ENCODE peak calls at places on chromosome 5, in four cellular contexts. O, Y, G and V are unnamed samples.

GRCh38 chr5:11385251-11385900 is 518.9 kb downstream of the CTNND2 start:
- DNase-seq in O (no peak), Y (no peak), G (no peak), V (no peak)

GRCh38 chr5:53027913-53028312 is 38.8 kb downstream of the ITGA2 start:
- DNase-seq in O (no peak), Y (no peak), G (no peak), V (no peak)

GRCh38 chr5:133353741-133354140 is 258.6 kb downstream of the FSTL4 start:
- DNase-seq in O (no peak), Y (no peak), G (no peak), V (no peak)

GRCh38 chr5:159030357-159030756 is 69.4 kb downstream of the EBF1 start:
- DNase-seq in O (peak), Y (no peak), G (no peak), V (no peak)

GRCh38 chr5:136182618-136183017 is 10.3 kb downstream of the SMIM32 start:
- DNase-seq in O (no peak), Y (no peak), G (no peak), V (no peak)

GRCh38 chr5:139837711-139838380 is 42.2 kb downstream of the PSD2 start:
- DNase-seq in O (no peak), Y (no peak), G (no peak), V (no peak)

GRCh38 chr5:115894342-115894741 is 52.6 kb downstream of the AP3S1 start:
- DNase-seq in O (no peak), Y (no peak), G (no peak), V (no peak)

GRCh38 chr5:32805966-32806626 is 95.0 kb downstream of the NPR3 start:
- DNase-seq in O (peak), Y (no peak), G (no peak), V (no peak)

GRCh38 chr5:90557391-90557790 is 1.2 kb upstream of the ADGRV1 start:
- DNase-seq in O (no peak), Y (no peak), G (no peak), V (no peak)

GRCh38 chr5:134874831-134875655 is 872 bp downstream of the TXNDC15 start:
- DNase-seq in O (peak), Y (peak), G (peak), V (peak)

GRCh38 chr5:44983006-44983405 is 174.3 kb downstream of the MRPS30 start:
- DNase-seq in O (peak), Y (no peak), G (no peak), V (no peak)

GRCh38 chr5:137203011-137203632 is 296.0 kb downstream of the SPOCK1 start:
- DNase-seq in O (no peak), Y (no peak), G (no peak), V (no peak)

GRCh38 chr5:65961644-65962043 is 35.3 kb downstream of the ERBIN start:
- DNase-seq in O (peak), Y (no peak), G (no peak), V (no peak)

GRCh38 chr5:98372351-98372750 is 401.1 kb upstream of the RGMB start:
- DNase-seq in O (no peak), Y (no peak), G (no peak), V (no peak)

GRCh38 chr5:6705088-6705487 is 8.1 kb upstream of the TENT4A start:
- DNase-seq in O (no peak), Y (no peak), G (no peak), V (no peak)

GRCh38 chr5:151596839-151597539 is 5.9 kb upstream of the FAT2 start:
- DNase-seq in O (peak), Y (no peak), G (no peak), V (no peak)

GRCh38 chr5:142065273-142065672 is 43.3 kb upstream of the NDFIP1 start:
- DNase-seq in O (peak), Y (no peak), G (no peak), V (peak)

GRCh38 chr5:172798422-172799215 is 27.6 kb upstream of the DUSP1 start:
- DNase-seq in O (no peak), Y (no peak), G (no peak), V (no peak)

GRCh38 chr5:4043135-4043534 is 447.5 kb downstream of the IRX1 start:
- DNase-seq in O (no peak), Y (no peak), G (no peak), V (no peak)

GRCh38 chr5:61603211-61603908 is 271.3 kb downstream of the ZSWIM6 start:
- DNase-seq in O (peak), Y (no peak), G (no peak), V (no peak)

GRCh38 chr5:132003170-132003744 is 8.2 kb downstream of the ACSL6 start:
- DNase-seq in O (peak), Y (no peak), G (no peak), V (no peak)

GRCh38 chr5:33491941-33492340 is 51.2 kb downstream of the TARS1 start:
- DNase-seq in O (no peak), Y (no peak), G (no peak), V (no peak)

GRCh38 chr5:82597437-82597836 is 319.3 kb upstream of the RPS23 start:
- DNase-seq in O (peak), Y (no peak), G (no peak), V (no peak)

GRCh38 chr5:191949-192690 is 825 bp downstream of the LRRC14B start:
- DNase-seq in O (no peak), Y (no peak), G (no peak), V (no peak)